ENCODE peak calls at places on chromosome 15, in eight cellular contexts. One of them, this sample, is unnamed.

GRCh38 chr15:36161781-36162212 is 417.6 kb upstream of the CDIN1 start:
- DNase-seq in heart left ventricle: peak; percentile 8
- DNase-seq in CD4-positive, alpha-beta T cell: no peak
- DNase-seq in Panc1: no peak
- DNase-seq in nephron progenitor cell: no peak
- DNase-seq in osteoblast: no peak
- DNase-seq in transverse colon: no peak
- DNase-seq in type B pancreatic cell: no peak
- DNase-seq in this sample: no peak

GRCh38 chr15:78065973-78066946 is 11.3 kb downstream of the TBC1D2B start:
- DNase-seq in Panc1: no peak
- DNase-seq in CD4-positive, alpha-beta T cell: no peak
- DNase-seq in heart left ventricle: no peak
- DNase-seq in transverse colon: no peak
- DNase-seq in type B pancreatic cell: no peak
- DNase-seq in nephron progenitor cell: no peak
- DNase-seq in osteoblast: no peak
- DNase-seq in this sample: no peak

GRCh38 chr15:41281236-41281635 is 50.2 kb downstream of the CHP1 start:
- DNase-seq in transverse colon: no peak
- DNase-seq in Panc1: peak; percentile 68
- DNase-seq in CD4-positive, alpha-beta T cell: no peak
- DNase-seq in type B pancreatic cell: no peak
- DNase-seq in osteoblast: peak; percentile 90
- DNase-seq in heart left ventricle: no peak
- DNase-seq in nephron progenitor cell: no peak
- DNase-seq in this sample: no peak

GRCh38 chr15:82064824-82065223 is 19.0 kb upstream of the MEX3B start:
- DNase-seq in type B pancreatic cell: no peak
- DNase-seq in CD4-positive, alpha-beta T cell: no peak
- DNase-seq in transverse colon: no peak
- DNase-seq in Panc1: no peak
- DNase-seq in osteoblast: peak; percentile 90
- DNase-seq in nephron progenitor cell: no peak
- DNase-seq in heart left ventricle: no peak
- DNase-seq in this sample: no peak

GRCh38 chr15:30923429-30923828 is 19.7 kb downstream of the FAN1 start:
- DNase-seq in type B pancreatic cell: no peak
- DNase-seq in nephron progenitor cell: peak; percentile 26
- DNase-seq in CD4-positive, alpha-beta T cell: no peak
- DNase-seq in osteoblast: no peak
- DNase-seq in heart left ventricle: no peak
- DNase-seq in transverse colon: no peak
- DNase-seq in Panc1: no peak
- DNase-seq in this sample: no peak

GRCh38 chr15:40937762-40938529 is 8.8 kb downstream of the DLL4 start:
- DNase-seq in osteoblast: peak; percentile 95
- DNase-seq in heart left ventricle: no peak
- DNase-seq in type B pancreatic cell: no peak
- DNase-seq in transverse colon: peak; percentile 39
- DNase-seq in CD4-positive, alpha-beta T cell: no peak
- DNase-seq in Panc1: no peak
- DNase-seq in nephron progenitor cell: no peak
- DNase-seq in this sample: no peak

GRCh38 chr15:77538011-77538410 is 94.7 kb downstream of the LINGO1 start:
- DNase-seq in type B pancreatic cell: no peak
- DNase-seq in nephron progenitor cell: no peak
- DNase-seq in CD4-positive, alpha-beta T cell: no peak
- DNase-seq in heart left ventricle: no peak
- DNase-seq in transverse colon: no peak
- DNase-seq in Panc1: no peak
- DNase-seq in osteoblast: no peak
- DNase-seq in this sample: no peak

GRCh38 chr15:62886431-62887071 is 156.0 kb upstream of the TPM1 start:
- DNase-seq in type B pancreatic cell: no peak
- DNase-seq in CD4-positive, alpha-beta T cell: no peak
- DNase-seq in nephron progenitor cell: no peak
- DNase-seq in transverse colon: no peak
- DNase-seq in Panc1: no peak
- DNase-seq in osteoblast: no peak
- DNase-seq in heart left ventricle: no peak
- DNase-seq in this sample: no peak

GRCh38 chr15:47750030-47750739 is 32.9 kb downstream of the SEMA6D start:
- DNase-seq in nephron progenitor cell: no peak
- DNase-seq in osteoblast: peak; percentile 88
- DNase-seq in transverse colon: no peak
- DNase-seq in CD4-positive, alpha-beta T cell: no peak
- DNase-seq in Panc1: no peak
- DNase-seq in type B pancreatic cell: no peak
- DNase-seq in heart left ventricle: no peak
- DNase-seq in this sample: no peak

GRCh38 chr15:68672781-68673205 is 94.0 kb downstream of the CORO2B start:
- DNase-seq in Panc1: no peak
- DNase-seq in CD4-positive, alpha-beta T cell: no peak
- DNase-seq in type B pancreatic cell: no peak
- DNase-seq in nephron progenitor cell: no peak
- DNase-seq in transverse colon: no peak
- DNase-seq in osteoblast: no peak
- DNase-seq in heart left ventricle: no peak
- DNase-seq in this sample: no peak
- TF ChIP-seq CTCF in Panc1: peak; percentile 41
- TF ChIP-seq CTCF in CD4-positive, alpha-beta T cell: no peak
- TF ChIP-seq CTCF in type B pancreatic cell: peak; percentile 39
- TF ChIP-seq CTCF in nephron progenitor cell: no peak
- TF ChIP-seq CTCF in transverse colon: no peak
- TF ChIP-seq CTCF in osteoblast: peak; percentile 60
- TF ChIP-seq CTCF in heart left ventricle: no peak
- TF ChIP-seq CTCF in this sample: peak; percentile 44

DNA sequence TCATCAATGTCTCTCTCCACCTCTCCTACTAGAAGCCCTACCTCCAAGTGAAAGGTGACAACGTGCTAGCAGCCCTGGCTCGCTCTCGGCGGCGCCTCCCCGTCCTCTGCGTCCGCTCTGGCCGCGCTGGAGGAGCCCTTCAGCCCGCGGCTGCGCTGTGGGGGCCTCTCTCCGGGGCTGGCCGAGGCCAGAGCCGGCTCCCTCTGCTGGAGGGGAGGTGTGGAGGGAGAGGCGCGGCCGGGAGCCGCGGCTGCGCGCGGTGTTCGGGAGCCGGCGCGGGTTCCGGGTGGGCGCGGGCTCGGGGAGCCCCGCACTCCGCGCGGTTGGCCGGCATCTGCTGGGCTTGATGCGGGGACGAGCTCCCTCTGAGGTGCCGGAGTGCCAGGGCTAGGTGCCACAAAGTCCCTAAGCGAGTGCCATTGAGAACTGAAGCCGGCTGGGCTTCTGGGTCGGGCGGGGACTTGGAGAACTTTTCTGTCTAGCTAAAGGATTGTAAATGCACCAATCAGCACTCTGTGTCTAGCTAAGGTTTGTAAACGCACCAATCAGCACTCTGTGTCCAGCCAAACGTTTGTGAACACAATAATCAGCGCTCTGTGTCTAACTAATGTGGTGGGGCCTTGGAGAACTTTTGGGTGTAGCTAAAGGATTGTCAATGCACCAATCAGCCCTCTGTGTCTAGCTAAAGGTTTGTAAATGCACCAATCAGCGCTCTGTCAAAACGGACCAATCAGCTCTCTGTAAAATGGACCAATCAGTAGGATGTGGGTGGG is 84.8 kb upstream of the ARRDC4 start:
- DNase-seq in type B pancreatic cell: no peak
- DNase-seq in CD4-positive, alpha-beta T cell: no peak
- DNase-seq in heart left ventricle: peak; percentile 71
- DNase-seq in Panc1: no peak
- DNase-seq in transverse colon: peak; percentile 28
- DNase-seq in nephron progenitor cell: no peak
- DNase-seq in osteoblast: no peak
- DNase-seq in this sample: no peak
- TF ChIP-seq CTCF in type B pancreatic cell: no peak
- TF ChIP-seq CTCF in CD4-positive, alpha-beta T cell: no peak
- TF ChIP-seq CTCF in heart left ventricle: no peak
- TF ChIP-seq CTCF in Panc1: no peak
- TF ChIP-seq CTCF in transverse colon: no peak
- TF ChIP-seq CTCF in nephron progenitor cell: no peak
- TF ChIP-seq CTCF in osteoblast: no peak
- TF ChIP-seq CTCF in this sample: no peak

GRCh38 chr15:43939070-43939469 is 112.3 kb downstream of the WDR76 start:
- DNase-seq in transverse colon: peak; percentile 14
- DNase-seq in type B pancreatic cell: no peak
- DNase-seq in Panc1: no peak
- DNase-seq in heart left ventricle: no peak
- DNase-seq in osteoblast: peak; percentile 36
- DNase-seq in nephron progenitor cell: no peak
- DNase-seq in CD4-positive, alpha-beta T cell: no peak
- DNase-seq in this sample: peak; percentile 30
- TF ChIP-seq CTCF in transverse colon: no peak
- TF ChIP-seq CTCF in type B pancreatic cell: peak; percentile 62
- TF ChIP-seq CTCF in Panc1: peak; percentile 75
- TF ChIP-seq CTCF in heart left ventricle: no peak
- TF ChIP-seq CTCF in osteoblast: peak; percentile 50
- TF ChIP-seq CTCF in nephron progenitor cell: peak; percentile 13
- TF ChIP-seq CTCF in CD4-positive, alpha-beta T cell: no peak
- TF ChIP-seq CTCF in this sample: peak; percentile 15

GRCh38 chr15:59424626-59425025 is 13.4 kb upstream of the FAM81A start:
- DNase-seq in osteoblast: no peak
- DNase-seq in heart left ventricle: no peak
- DNase-seq in transverse colon: no peak
- DNase-seq in Panc1: no peak
- DNase-seq in CD4-positive, alpha-beta T cell: no peak
- DNase-seq in nephron progenitor cell: no peak
- DNase-seq in type B pancreatic cell: no peak
- DNase-seq in this sample: no peak
- TF ChIP-seq CTCF in osteoblast: no peak
- TF ChIP-seq CTCF in heart left ventricle: no peak
- TF ChIP-seq CTCF in transverse colon: no peak
- TF ChIP-seq CTCF in Panc1: no peak
- TF ChIP-seq CTCF in CD4-positive, alpha-beta T cell: no peak
- TF ChIP-seq CTCF in nephron progenitor cell: no peak
- TF ChIP-seq CTCF in type B pancreatic cell: no peak
- TF ChIP-seq CTCF in this sample: no peak

GRCh38 chr15:89761009-89761831 is 10.2 kb upstream of the MESP1 start:
- DNase-seq in osteoblast: no peak
- DNase-seq in Panc1: no peak
- DNase-seq in transverse colon: peak; percentile 63
- DNase-seq in nephron progenitor cell: no peak
- DNase-seq in CD4-positive, alpha-beta T cell: no peak
- DNase-seq in heart left ventricle: no peak
- DNase-seq in type B pancreatic cell: no peak
- DNase-seq in this sample: no peak
- TF ChIP-seq CTCF in osteoblast: no peak
- TF ChIP-seq CTCF in Panc1: no peak
- TF ChIP-seq CTCF in transverse colon: no peak
- TF ChIP-seq CTCF in nephron progenitor cell: peak; percentile 14
- TF ChIP-seq CTCF in CD4-positive, alpha-beta T cell: peak; percentile 38
- TF ChIP-seq CTCF in heart left ventricle: peak; percentile 5
- TF ChIP-seq CTCF in type B pancreatic cell: peak; percentile 4
- TF ChIP-seq CTCF in this sample: no peak

GRCh38 chr15:69045810-69046209 is 31.3 kb downstream of the NOX5 start:
- DNase-seq in type B pancreatic cell: no peak
- DNase-seq in transverse colon: no peak
- DNase-seq in osteoblast: no peak
- DNase-seq in heart left ventricle: no peak
- DNase-seq in nephron progenitor cell: peak; percentile 23
- DNase-seq in CD4-positive, alpha-beta T cell: no peak
- DNase-seq in Panc1: no peak
- DNase-seq in this sample: no peak
- TF ChIP-seq CTCF in type B pancreatic cell: peak; percentile 65
- TF ChIP-seq CTCF in transverse colon: no peak
- TF ChIP-seq CTCF in osteoblast: peak; percentile 23
- TF ChIP-seq CTCF in heart left ventricle: no peak
- TF ChIP-seq CTCF in nephron progenitor cell: no peak
- TF ChIP-seq CTCF in CD4-positive, alpha-beta T cell: no peak
- TF ChIP-seq CTCF in Panc1: no peak
- TF ChIP-seq CTCF in this sample: no peak

DNA sequence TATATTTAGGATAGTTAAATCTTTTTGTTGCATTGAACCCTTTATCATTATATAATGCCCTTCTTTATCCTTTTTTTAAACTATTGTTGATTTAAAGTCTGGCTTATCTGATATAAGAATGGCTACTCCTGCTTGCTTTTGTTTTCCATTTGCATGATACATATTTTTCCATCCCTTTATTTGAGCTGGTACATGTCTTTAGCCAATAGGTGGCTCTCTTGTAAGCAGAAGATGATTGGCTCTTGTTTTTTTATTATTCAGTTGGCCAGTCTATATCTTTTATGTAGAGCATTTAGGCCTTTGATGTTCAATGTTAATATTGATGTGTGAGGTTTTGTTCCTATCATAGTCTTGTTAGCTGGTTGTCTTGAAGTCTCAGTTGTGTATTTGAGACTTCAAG is 99.5 kb upstream of the MCTP2 start:
- DNase-seq in osteoblast: no peak
- DNase-seq in transverse colon: no peak
- DNase-seq in nephron progenitor cell: no peak
- DNase-seq in type B pancreatic cell: no peak
- DNase-seq in CD4-positive, alpha-beta T cell: no peak
- DNase-seq in Panc1: no peak
- DNase-seq in heart left ventricle: no peak
- DNase-seq in this sample: no peak
- TF ChIP-seq CTCF in osteoblast: no peak
- TF ChIP-seq CTCF in transverse colon: no peak
- TF ChIP-seq CTCF in nephron progenitor cell: no peak
- TF ChIP-seq CTCF in type B pancreatic cell: no peak
- TF ChIP-seq CTCF in CD4-positive, alpha-beta T cell: no peak
- TF ChIP-seq CTCF in Panc1: no peak
- TF ChIP-seq CTCF in heart left ventricle: no peak
- TF ChIP-seq CTCF in this sample: no peak

DNA sequence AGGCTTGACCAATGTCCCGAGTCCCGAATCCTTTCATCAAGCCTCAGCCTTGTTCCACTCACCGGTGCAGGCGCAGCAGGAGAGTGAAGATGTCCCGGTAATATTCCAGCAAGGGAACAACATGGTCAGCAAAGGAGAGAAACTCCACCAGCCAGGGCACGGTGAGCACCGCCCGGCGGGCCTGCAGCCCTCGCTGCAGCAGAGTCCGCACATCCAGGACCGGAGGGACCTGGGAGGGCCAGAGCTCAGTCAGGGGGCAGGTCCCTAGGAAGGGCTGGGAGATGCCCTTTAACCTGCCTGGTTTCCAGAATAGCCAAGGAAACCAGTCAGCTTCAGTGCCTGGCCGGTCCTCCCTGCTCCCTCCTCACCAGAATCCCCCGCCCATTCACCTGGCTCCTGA is 6.4 kb downstream of the CDAN1 start:
- DNase-seq in CD4-positive, alpha-beta T cell: no peak
- DNase-seq in type B pancreatic cell: no peak
- DNase-seq in heart left ventricle: no peak
- DNase-seq in osteoblast: no peak
- DNase-seq in transverse colon: no peak
- DNase-seq in nephron progenitor cell: no peak
- DNase-seq in Panc1: no peak
- DNase-seq in this sample: no peak
- TF ChIP-seq CTCF in CD4-positive, alpha-beta T cell: no peak
- TF ChIP-seq CTCF in type B pancreatic cell: no peak
- TF ChIP-seq CTCF in heart left ventricle: no peak
- TF ChIP-seq CTCF in osteoblast: no peak
- TF ChIP-seq CTCF in transverse colon: no peak
- TF ChIP-seq CTCF in nephron progenitor cell: no peak
- TF ChIP-seq CTCF in Panc1: no peak
- TF ChIP-seq CTCF in this sample: no peak